ENCODE peak calls at places on chromosomes 12 and 14, in ten cellular contexts. H, K, G, S, L, Y, P, X, O and U are unnamed samples.

GRCh38 chr12:28497889-28498411 is 307.7 kb downstream of the CCDC91 start:
- DNase-seq in X (no peak), H (no peak), P (no peak), G (no peak), S (peak), K (no peak), O (no peak), L (no peak), Y (no peak), U (no peak)

GRCh38 chr12:131827961-131828534 is at the start of gene MMP17:
- DNase-seq in G (peak), L (no peak), P (peak), S (no peak), K (no peak), Y (peak), X (no peak), H (peak), O (no peak), U (no peak)

GRCh38 chr14:35416108-35416750 is 11.7 kb upstream of the NFKBIA start:
- DNase-seq in G (peak), K (peak), X (no peak), Y (peak), L (no peak), S (no peak), P (no peak), H (no peak), O (peak), U (peak)

GRCh38 chr12:3218846-3219632 is 141.9 kb downstream of the TSPAN9 start:
- DNase-seq in K (no peak), L (no peak), G (no peak), S (no peak), O (no peak), X (no peak), H (no peak), Y (no peak), P (no peak), U (no peak)

GRCh38 chr14:24368562-24369252 is 723 bp downstream of the NFATC4 start:
- DNase-seq in G (peak), H (peak), Y (no peak), S (peak), X (peak), L (peak), O (no peak), P (no peak), K (no peak), U (no peak)

GRCh38 chr14:51004352-51004800 is 60.1 kb upstream of the PYGL start:
- DNase-seq in S (no peak), G (no peak), X (no peak), K (no peak), Y (no peak), P (no peak), L (no peak), O (no peak), H (peak), U (no peak)

GRCh38 chr12:116929885-116930284 is 19.1 kb downstream of the FBXW8 start:
- DNase-seq in S (no peak), K (no peak), X (no peak), L (no peak), G (no peak), H (no peak), P (no peak), Y (no peak), O (no peak), U (no peak)

GRCh38 chr12:69904761-69905160 is 79.7 kb downstream of the MYRFL start:
- DNase-seq in L (no peak), K (no peak), Y (no peak), G (no peak), H (no peak), S (peak), X (no peak), P (no peak), O (no peak), U (no peak)

GRCh38 chr12:71166280-71166679 is 8.5 kb upstream of the TSPAN8 start:
- DNase-seq in O (no peak), Y (no peak), S (no peak), X (no peak), L (no peak), K (no peak), G (no peak), H (no peak), P (no peak), U (no peak)

GRCh38 chr12:53268637-53269562 is 801 bp downstream of the ESPL1 start:
- DNase-seq in O (no peak), P (no peak), H (no peak), K (no peak), Y (no peak), X (no peak), S (no peak), L (no peak), G (no peak), U (no peak)

GRCh38 chr14:50353126-50353525 is 41.0 kb downstream of the DMAC2L start:
- DNase-seq in H (no peak), Y (no peak), S (no peak), K (no peak), L (no peak), G (no peak), O (no peak), X (no peak), P (no peak), U (no peak)